ENCODE peak calls at places on chromosomes 6 and 20, in seven cellular contexts. Z, E, U, S, D, A and C are unnamed samples.

GRCh38 chr6:41757268-41757667 is 10.1 kb upstream of the PGC start:
- DNase-seq in D (no peak), U (no peak), Z (no peak), E (no peak), A (no peak), S (no peak), C (no peak)

GRCh38 chr20:16392346-16392745 is 180.9 kb downstream of the KIF16B start:
- DNase-seq in Z (no peak), E (no peak), D (no peak), S (no peak), A (no peak), U (no peak), C (no peak)

GRCh38 chr6:29858006-29858405 is 30.4 kb downstream of the HLA-G start:
- DNase-seq in E (no peak), U (no peak), Z (no peak), D (no peak), A (no peak), S (no peak), C (no peak)

GRCh38 chr20:61895686-61896057 is 170.0 kb downstream of the TAF4 start:
- DNase-seq in E (no peak), A (no peak), U (no peak), S (no peak), D (no peak), Z (no peak), C (no peak)

GRCh38 chr6:165686966-165687365 is 23.9 kb upstream of the PDE10A start:
- DNase-seq in E (no peak), U (no peak), Z (no peak), S (no peak), A (no peak), D (no peak), C (peak)

GRCh38 chr20:39019805-39020325 is 57.7 kb downstream of the DHX35 start:
- DNase-seq in D (no peak), Z (no peak), U (no peak), S (no peak), E (no peak), A (no peak), C (no peak)

GRCh38 chr20:47295921-47296426 is 60.5 kb downstream of the ZMYND8 start:
- DNase-seq in U (no peak), S (no peak), E (no peak), D (peak), Z (no peak), A (peak), C (no peak)

GRCh38 chr6:82397962-82398692 is 34.5 kb downstream of the TPBG start:
- DNase-seq in A (peak), Z (no peak), S (no peak), E (no peak), D (peak), U (no peak), C (no peak)

GRCh38 chr6:151413372-151414145 is 22.2 kb upstream of the ZBTB2 start:
- DNase-seq in S (no peak), Z (no peak), D (no peak), E (no peak), A (no peak), U (no peak), C (no peak)

GRCh38 chr6:5464096-5464885 is 203.0 kb downstream of the FARS2 start:
- DNase-seq in A (peak), U (no peak), D (no peak), E (no peak), S (no peak), Z (no peak), C (peak)

GRCh38 chr6:134081506-134081905 is 29.1 kb upstream of the SLC2A12 start:
- DNase-seq in Z (no peak), E (peak), D (no peak), S (no peak), U (no peak), A (no peak), C (no peak)

GRCh38 chr6:27892596-27893058 is 19.6 kb downstream of the OR2B2 start:
- DNase-seq in A (no peak), Z (no peak), U (no peak), E (peak), D (no peak), S (no peak), C (no peak)

GRCh38 chr6:98574991-98575390 is 259.4 kb upstream of the POU3F2 start:
- DNase-seq in S (no peak), Z (no peak), A (no peak), E (no peak), D (peak), U (no peak), C (peak)

GRCh38 chr20:19784511-19785172 is 26.6 kb downstream of the RIN2 start:
- DNase-seq in S (peak), U (peak), A (peak), D (peak), E (peak), Z (peak), C (peak)

GRCh38 chr6:85464260-85464644 is 14.4 kb downstream of the NT5E start:
- DNase-seq in A (peak), D (peak), U (no peak), Z (no peak), S (no peak), E (no peak), C (peak)

GRCh38 chr6:148105695-148106094 is 236.9 kb upstream of the SASH1 start:
- DNase-seq in E (no peak), Z (no peak), S (no peak), D (no peak), A (no peak), U (no peak), C (no peak)

GRCh38 chr20:47551841-47552240 is 50.2 kb downstream of the NCOA3 start:
- DNase-seq in U (peak), E (no peak), S (peak), D (peak), A (no peak), Z (no peak), C (no peak)

GRCh38 chr6:103800131-103800670 is 1059.5 kb downstream of the HACE1 start:
- DNase-seq in S (peak), Z (no peak), E (peak), A (no peak), U (no peak), D (no peak), C (no peak)

GRCh38 chr20:39880890-39881289 is 808.1 kb downstream of the MAFB start:
- DNase-seq in U (no peak), A (no peak), E (peak), D (peak), Z (no peak), S (no peak), C (peak)

GRCh38 chr20:8132632-8133587 is 844 bp downstream of the PLCB1 start:
- DNase-seq in E (peak), U (no peak), Z (peak), A (no peak), S (no peak), D (peak), C (peak)

GRCh38 chr6:113854531-113855499 is 2.3 kb upstream of the MARCKS start:
- DNase-seq in A (peak), Z (peak), S (peak), U (peak), E (peak), D (peak), C (peak)

GRCh38 chr6:90295854-90296345 is 743 bp downstream of the BACH2 start:
- DNase-seq in U (peak), S (peak), D (peak), Z (peak), E (peak), A (peak), C (peak)

GRCh38 chr6:52216932-52217331 is 27.4 kb downstream of the IL17F start:
- DNase-seq in S (no peak), U (no peak), A (no peak), Z (no peak), D (no peak), E (no peak), C (no peak)

GRCh38 chr6:169921853-169922779 is 170.7 kb downstream of the ERMARD start:
- DNase-seq in D (no peak), E (no peak), Z (no peak), U (no peak), A (no peak), S (no peak), C (no peak)